ENCODE peak calls at places on chromosome 11, in seven cellular contexts. A is HCT116, G is endothelial cell of umbilical vein, K is K562, N is GM12878, W is GM23338, X is HepG2. T is an unnamed sample.

GRCh38 chr11:44727373-44728084 is 767 bp downstream of the TSPAN18 start:
- DNase-seq in A (peak), G (peak), K (peak), N (no peak), W (peak), X (peak), T (no peak)

GRCh38 chr11:95084509-95084908 is 5.1 kb upstream of the ENDOD1 start:
- DNase-seq in A (no peak), G (no peak), K (no peak), N (no peak), W (no peak), X (no peak), T (no peak)

GRCh38 chr11:65213322-65214211 is 31.8 kb downstream of the CAPN1 start:
- DNase-seq in A (no peak), G (no peak), K (peak), N (no peak), W (peak), X (no peak), T (no peak)

GRCh38 chr11:27227744-27228143 is 135.3 kb downstream of the CCDC34 start:
- DNase-seq in A (no peak), G (no peak), K (no peak), N (no peak), W (no peak), X (no peak), T (no peak)

GRCh38 chr11:87425943-87426342 is 388.2 kb downstream of the TMEM135 start:
- DNase-seq in A (no peak), G (no peak), K (no peak), N (no peak), W (peak), X (no peak), T (no peak)

GRCh38 chr11:66328036-66328306 is 8.3 kb downstream of the RIN1 start:
- DNase-seq in A (no peak), G (no peak), K (no peak), N (no peak), W (no peak), X (no peak), T (no peak)

GRCh38 chr11:112693781-112694180 is 267.4 kb upstream of the NCAM1 start:
- DNase-seq in A (no peak), G (no peak), K (no peak), N (no peak), W (no peak), X (no peak), T (no peak)

GRCh38 chr11:63609536-63609935 is 4.7 kb downstream of the PLAAT3 start:
- DNase-seq in A (no peak), G (no peak), K (no peak), N (no peak), W (no peak), X (no peak), T (no peak)

GRCh38 chr11:85821636-85822035 is 10.7 kb upstream of the SYTL2 start:
- DNase-seq in A (no peak), G (no peak), K (no peak), N (no peak), W (no peak), X (no peak), T (no peak)

GRCh38 chr11:104968365-104968855 is at the start of gene CASP4:
- DNase-seq in A (peak), G (peak), K (no peak), N (peak), W (no peak), X (peak), T (peak)

GRCh38 chr11:86519064-86519911 is 144.6 kb downstream of the CCDC81 start:
- DNase-seq in A (no peak), G (peak), K (peak), N (no peak), W (no peak), X (no peak), T (no peak)

GRCh38 chr11:128036006-128036405 is 551.4 kb downstream of the ETS1 start:
- DNase-seq in A (no peak), G (no peak), K (no peak), N (no peak), W (no peak), X (no peak), T (no peak)

GRCh38 chr11:33868646-33869461 is 23.0 kb downstream of the LMO2 start:
- DNase-seq in A (no peak), G (no peak), K (no peak), N (no peak), W (peak), X (no peak), T (no peak)

GRCh38 chr11:69354545-69354897 is 60.6 kb downstream of the MYEOV start:
- DNase-seq in A (no peak), G (no peak), K (no peak), N (no peak), W (no peak), X (no peak), T (no peak)

GRCh38 chr11:38221295-38221694 is 1623.3 kb upstream of the RAG2 start:
- DNase-seq in A (no peak), G (no peak), K (no peak), N (no peak), W (no peak), X (no peak), T (no peak)

GRCh38 chr11:70112017-70112434 is 33.9 kb downstream of the ANO1 start:
- DNase-seq in A (no peak), G (no peak), K (no peak), N (no peak), W (no peak), X (no peak), T (no peak)

GRCh38 chr11:63841554-63841953 is 2.6 kb downstream of the MARK2 start:
- DNase-seq in A (no peak), G (peak), K (no peak), N (no peak), W (peak), X (no peak), T (no peak)

GRCh38 chr11:71120346-71120963 is 131.9 kb downstream of the SHANK2 start:
- DNase-seq in A (peak), G (no peak), K (no peak), N (no peak), W (peak), X (peak), T (no peak)

GRCh38 chr11:128904872-128905344 is 13.8 kb downstream of the KCNJ5 start:
- DNase-seq in A (no peak), G (peak), K (peak), N (no peak), W (peak), X (no peak), T (no peak)

GRCh38 chr11:121595717-121596156 is 143.0 kb upstream of the SORL1-AS1 start:
- DNase-seq in A (peak), G (no peak), K (no peak), N (no peak), W (no peak), X (no peak), T (peak)

GRCh38 chr11:96161271-96162089 is 181.5 kb downstream of the MAML2 start:
- DNase-seq in A (no peak), G (no peak), K (no peak), N (no peak), W (peak), X (no peak), T (no peak)

GRCh38 chr11:34653031-34653430 is 32.1 kb downstream of the EHF start:
- DNase-seq in A (no peak), G (no peak), K (no peak), N (no peak), W (no peak), X (no peak), T (no peak)

GRCh38 chr11:75241906-75242644 is 1.5 kb downstream of the TPBGL start:
- DNase-seq in A (no peak), G (no peak), K (no peak), N (no peak), W (peak), X (no peak), T (no peak)

GRCh38 chr11:75238595-75239245 is 1.9 kb upstream of the TPBGL start:
- DNase-seq in A (no peak), G (no peak), K (no peak), N (no peak), W (no peak), X (no peak), T (no peak)

GRCh38 chr11:75241036-75241905 is 697 bp downstream of the TPBGL start:
- DNase-seq in A (peak), G (peak), K (peak), N (no peak), W (peak), X (peak), T (no peak)

GRCh38 chr11:75239551-75240290 is 853 bp upstream of the TPBGL start:
- DNase-seq in A (no peak), G (no peak), K (no peak), N (no peak), W (peak), X (no peak), T (no peak)

GRCh38 chr11:75240381-75241035 is at the start of gene TPBGL:
- DNase-seq in A (no peak), G (no peak), K (peak), N (no peak), W (peak), X (no peak), T (no peak)
- TF ChIP-seq EZH2 in A (no peak), G (peak), K (no peak), N (no peak), W (no peak), X (no peak), T (no peak)

DNA sequence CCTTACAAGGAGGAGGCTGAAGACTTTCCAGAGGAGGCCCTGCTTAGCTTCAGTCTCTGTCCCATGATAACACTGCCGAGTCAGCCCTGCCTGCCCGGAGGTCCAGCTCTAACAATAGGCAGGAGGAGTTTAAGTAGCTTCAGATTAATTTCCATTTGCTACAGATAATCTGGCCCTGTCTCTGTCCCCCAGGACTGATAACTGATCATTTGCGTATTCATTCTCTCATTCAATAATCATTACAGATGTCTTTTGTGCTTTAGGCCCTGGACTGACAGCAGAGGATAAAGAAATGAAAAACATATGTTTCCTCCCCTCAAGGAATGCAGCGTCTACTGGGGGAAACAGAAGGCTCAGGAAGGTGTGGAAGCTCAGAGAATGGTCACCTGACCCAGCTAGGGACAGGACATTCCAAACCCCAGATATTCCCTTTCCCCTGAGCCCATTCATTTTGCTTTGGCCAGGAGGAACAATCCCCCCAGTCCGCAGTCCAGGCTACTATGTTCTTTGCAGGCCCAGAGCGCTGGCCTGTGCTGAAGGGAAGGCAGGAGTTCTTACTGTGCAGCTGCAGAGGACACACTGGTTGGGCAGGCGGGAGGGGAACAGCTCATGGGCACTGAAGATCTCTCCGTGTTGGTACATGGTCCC is 20.8 kb downstream of the CHRDL2 start:
- DNase-seq in A (no peak), G (peak), K (peak), N (no peak), W (peak), X (no peak), T (no peak)
- TF ChIP-seq POLR2AphosphoS5 in A (no peak), G (no peak), K (no peak), N (no peak), W (no peak), X (no peak), T (no peak)

DNA sequence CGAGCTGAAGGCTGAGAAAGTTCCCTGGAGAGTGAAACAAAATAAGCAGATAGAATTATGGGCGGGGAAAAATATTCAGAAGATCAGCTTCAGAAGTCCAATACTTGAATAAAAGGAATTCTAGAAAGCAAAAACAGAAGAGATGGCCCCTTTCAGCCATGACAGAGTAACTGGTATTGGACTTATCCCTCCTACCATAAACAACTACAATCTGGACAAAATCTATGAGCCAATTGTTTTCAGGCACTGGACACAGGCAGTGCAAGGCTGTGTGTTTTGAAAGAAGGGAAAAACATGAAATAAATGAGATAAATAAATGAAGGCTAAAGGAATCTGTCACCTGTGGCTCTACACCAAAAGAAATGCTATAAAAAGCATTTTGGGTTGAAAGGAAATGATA is 25.7 kb downstream of the FEZ1 start:
- DNase-seq in A (no peak), G (no peak), K (no peak), N (no peak), W (no peak), X (no peak), T (no peak)
- H3K27ac ChIP-seq in A (no peak), G (no peak), K (no peak), N (no peak), W (no peak), X (no peak), T (no peak)

GRCh38 chr11:120564573-120565301 is 53.2 kb downstream of the GRIK4 start:
- DNase-seq in A (no peak), G (peak), K (no peak), N (peak), W (peak), X (no peak), T (no peak)
- TF ChIP-seq EZH2 in A (no peak), G (no peak), K (no peak), N (no peak), W (no peak), X (no peak), T (no peak)

GRCh38 chr11:2375964-2376551 is 1.1 kb upstream of the CD81 start:
- DNase-seq in A (no peak), G (no peak), K (no peak), N (no peak), W (no peak), X (no peak), T (no peak)
- TF ChIP-seq POLR2AphosphoS5 in A (no peak), G (no peak), K (no peak), N (no peak), W (no peak), X (no peak), T (no peak)

DNA sequence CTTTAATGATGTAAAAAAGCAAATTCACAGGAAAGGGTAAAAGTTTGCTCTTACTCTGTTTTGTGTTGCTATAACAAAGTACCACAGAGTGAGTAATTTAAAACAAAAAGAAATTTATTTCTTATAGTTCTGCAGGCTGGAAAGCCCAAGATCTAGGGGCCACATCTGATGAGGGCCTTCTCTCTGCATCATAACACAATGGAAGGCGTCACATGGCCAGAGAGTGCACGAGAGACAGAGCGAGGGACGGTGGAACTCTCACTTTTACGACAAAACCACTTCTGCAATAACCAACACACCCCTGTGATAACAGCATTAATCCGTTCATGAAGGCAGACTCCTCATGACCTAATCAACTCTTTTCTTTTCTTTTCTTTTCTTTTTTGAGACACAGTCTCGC is 31.1 kb downstream of the CD6 start:
- DNase-seq in A (no peak), G (no peak), K (no peak), N (no peak), W (no peak), X (no peak), T (no peak)
- H3K27ac ChIP-seq in A (no peak), G (no peak), K (no peak), N (no peak), W (no peak), X (no peak), T (no peak)

GRCh38 chr11:114060402-114061052 is 1.0 kb downstream of the ZBTB16 start:
- DNase-seq in A (no peak), G (peak), K (no peak), N (no peak), W (peak), X (no peak), T (no peak)
- TF ChIP-seq EZH2 in A (no peak), G (no peak), K (peak), N (no peak), W (no peak), X (no peak), T (no peak)

T was measured in SK-N-MC.